ENCODE peak calls at places on chromosomes 1 and 21, in six cellular contexts. One of them, this sample, is unnamed.

GRCh38 chr1:95301091-95301490 is 67.1 kb downstream of the RWDD3 start:
- DNase-seq in adipocyte: no peak
- DNase-seq in posterior vena cava: no peak
- DNase-seq in hepatic stellate cell: no peak
- DNase-seq in stimulated activated CD4-positive, alpha-beta T cell treated with anti-CD3 and anti-CD28 coated beads, Interleukin-12 subunit alpha, Interleukin-12 subunit beta, amount 100 ng/mL, for 4 hours: no peak
- DNase-seq in AG08395: no peak
- DNase-seq in this sample: no peak

GRCh38 chr1:115412733-115413132 is 74.7 kb upstream of the NGF start:
- DNase-seq in posterior vena cava: no peak
- DNase-seq in hepatic stellate cell: no peak
- DNase-seq in stimulated activated CD4-positive, alpha-beta T cell treated with anti-CD3 and anti-CD28 coated beads, Interleukin-12 subunit alpha, Interleukin-12 subunit beta, amount 100 ng/mL, for 4 hours: no peak
- DNase-seq in adipocyte: no peak
- DNase-seq in AG08395: no peak
- DNase-seq in this sample: no peak

GRCh38 chr1:34532113-34532512 is 222.7 kb upstream of the GJB5 start:
- DNase-seq in hepatic stellate cell: no peak
- DNase-seq in adipocyte: no peak
- DNase-seq in posterior vena cava: no peak
- DNase-seq in stimulated activated CD4-positive, alpha-beta T cell treated with anti-CD3 and anti-CD28 coated beads, Interleukin-12 subunit alpha, Interleukin-12 subunit beta, amount 100 ng/mL, for 4 hours: no peak
- DNase-seq in AG08395: no peak
- DNase-seq in this sample: no peak

GRCh38 chr1:210250998-210251679 is 18.5 kb downstream of the SERTAD4 start:
- DNase-seq in adipocyte: peak
- DNase-seq in AG08395: no peak
- DNase-seq in stimulated activated CD4-positive, alpha-beta T cell treated with anti-CD3 and anti-CD28 coated beads, Interleukin-12 subunit alpha, Interleukin-12 subunit beta, amount 100 ng/mL, for 4 hours: no peak
- DNase-seq in posterior vena cava: no peak
- DNase-seq in hepatic stellate cell: peak
- DNase-seq in this sample: peak

GRCh38 chr1:164440222-164440621 is 118.8 kb upstream of the PBX1 start:
- DNase-seq in posterior vena cava: no peak
- DNase-seq in adipocyte: peak
- DNase-seq in hepatic stellate cell: peak
- DNase-seq in stimulated activated CD4-positive, alpha-beta T cell treated with anti-CD3 and anti-CD28 coated beads, Interleukin-12 subunit alpha, Interleukin-12 subunit beta, amount 100 ng/mL, for 4 hours: no peak
- DNase-seq in AG08395: peak
- DNase-seq in this sample: peak

GRCh38 chr1:78088486-78088885 is 42.7 kb downstream of the GIPC2 start:
- DNase-seq in stimulated activated CD4-positive, alpha-beta T cell treated with anti-CD3 and anti-CD28 coated beads, Interleukin-12 subunit alpha, Interleukin-12 subunit beta, amount 100 ng/mL, for 4 hours: no peak
- DNase-seq in posterior vena cava: no peak
- DNase-seq in AG08395: no peak
- DNase-seq in hepatic stellate cell: no peak
- DNase-seq in adipocyte: no peak
- DNase-seq in this sample: no peak

GRCh38 chr21:36188081-36188681 is 31.6 kb downstream of the DOP1B start:
- DNase-seq in adipocyte: no peak
- DNase-seq in posterior vena cava: no peak
- DNase-seq in AG08395: no peak
- DNase-seq in stimulated activated CD4-positive, alpha-beta T cell treated with anti-CD3 and anti-CD28 coated beads, Interleukin-12 subunit alpha, Interleukin-12 subunit beta, amount 100 ng/mL, for 4 hours: no peak
- DNase-seq in hepatic stellate cell: no peak
- DNase-seq in this sample: no peak

GRCh38 chr1:183580281-183580682 is 10.0 kb downstream of the NCF2 start:
- DNase-seq in hepatic stellate cell: no peak
- DNase-seq in adipocyte: no peak
- DNase-seq in posterior vena cava: no peak
- DNase-seq in stimulated activated CD4-positive, alpha-beta T cell treated with anti-CD3 and anti-CD28 coated beads, Interleukin-12 subunit alpha, Interleukin-12 subunit beta, amount 100 ng/mL, for 4 hours: no peak
- DNase-seq in AG08395: peak
- DNase-seq in this sample: peak

This sample was measured in M059J.